ENCODE peak calls at places on chromosomes 6 and 20, in nine cellular contexts. E, L, G, J, P, X, F, U and T are unnamed samples.

GRCh38 chr20:19688031-19688806 is 69.8 kb upstream of the RIN2 start:
- DNase-seq in E (peak; percentile 89), L (peak; percentile 73), G (peak; percentile 93), J (peak; percentile 81), P (peak; percentile 78), X (no peak), F (peak; percentile 84), U (peak; percentile 8), T (peak; percentile 67)

GRCh38 chr6:131949909-131950766 is 1.0 kb downstream of the CCN2 start:
- DNase-seq in E (peak; percentile 50), L (peak; percentile 72), G (no peak), J (peak; percentile 80), P (peak; percentile 83), X (no peak), F (peak; percentile 86), U (no peak), T (peak; percentile 74)

GRCh38 chr20:10461495-10461894 is 26.4 kb downstream of the SLX4IP start:
- DNase-seq in E (no peak), L (no peak), G (no peak), J (no peak), P (peak; percentile 11), X (no peak), F (no peak), U (no peak), T (no peak)

GRCh38 chr6:168120390-168121307 is 41.6 kb upstream of the FRMD1 start:
- DNase-seq in E (no peak), L (no peak), G (peak; percentile 70), J (no peak), P (no peak), X (no peak), F (no peak), U (no peak), T (no peak)

GRCh38 chr6:35058827-35059522 is 82.2 kb downstream of the TCP11 start:
- DNase-seq in E (no peak), L (no peak), G (no peak), J (peak; percentile 45), P (no peak), X (no peak), F (no peak), U (no peak), T (no peak)

GRCh38 chr20:21719592-21720214 is 14.2 kb downstream of the PAX1 start:
- DNase-seq in E (peak; percentile 65), L (peak; percentile 92), G (peak; percentile 92), J (peak; percentile 51), P (peak; percentile 47), X (peak; percentile 12), F (no peak), U (peak; percentile 43), T (no peak)

GRCh38 chr20:3074812-3075211 is 3.4 kb downstream of the OXT start:
- DNase-seq in E (no peak), L (no peak), G (no peak), J (no peak), P (no peak), X (no peak), F (no peak), U (no peak), T (no peak)

GRCh38 chr6:72083976-72084375 is 197.6 kb downstream of the RIMS1 start:
- DNase-seq in E (no peak), L (no peak), G (no peak), J (no peak), P (no peak), X (no peak), F (no peak), U (no peak), T (no peak)

GRCh38 chr6:113672691-113673149 is 184.4 kb upstream of the MARCKS start:
- DNase-seq in E (no peak), L (peak; percentile 49), G (no peak), J (peak; percentile 45), P (no peak), X (no peak), F (no peak), U (no peak), T (peak; percentile 32)

GRCh38 chr6:26122005-26122388 is 34.8 kb downstream of the HFE start:
- DNase-seq in E (no peak), L (no peak), G (no peak), J (no peak), P (no peak), X (no peak), F (no peak), U (no peak), T (no peak)

GRCh38 chr20:42721923-42722322 is 467.8 kb downstream of the PTPRT start:
- DNase-seq in E (no peak), L (no peak), G (no peak), J (no peak), P (no peak), X (no peak), F (no peak), U (no peak), T (no peak)

GRCh38 chr6:12313311-12313991 is 23.3 kb downstream of the EDN1 start:
- DNase-seq in E (no peak), L (no peak), G (peak; percentile 21), J (no peak), P (no peak), X (no peak), F (no peak), U (no peak), T (no peak)

GRCh38 chr20:49794336-49795124 is 18.1 kb upstream of the SLC9A8 start:
- DNase-seq in E (no peak), L (no peak), G (no peak), J (no peak), P (peak; percentile 46), X (no peak), F (no peak), U (no peak), T (no peak)

GRCh38 chr20:45911486-45912343 is at the start of gene PLTP:
- DNase-seq in E (no peak), L (peak; percentile 60), G (no peak), J (peak; percentile 58), P (peak; percentile 60), X (no peak), F (peak; percentile 88), U (peak; percentile 45), T (peak; percentile 79)

GRCh38 chr6:87330961-87331360 is 1.9 kb upstream of the GJB7 start:
- DNase-seq in E (no peak), L (no peak), G (no peak), J (no peak), P (no peak), X (no peak), F (no peak), U (no peak), T (no peak)

GRCh38 chr6:11434565-11435326 is 102.8 kb upstream of the TMEM170B start:
- DNase-seq in E (peak; percentile 63), L (peak; percentile 71), G (no peak), J (peak; percentile 42), P (peak; percentile 54), X (no peak), F (no peak), U (no peak), T (no peak)

GRCh38 chr6:74674377-74674776 is 531.5 kb downstream of the COL12A1 start:
- DNase-seq in E (no peak), L (no peak), G (no peak), J (no peak), P (no peak), X (no peak), F (no peak), U (no peak), T (no peak)

GRCh38 chr6:23659125-23659524 is 466.9 kb upstream of the NRSN1 start:
- DNase-seq in E (no peak), L (no peak), G (no peak), J (no peak), P (peak; percentile 23), X (no peak), F (no peak), U (no peak), T (no peak)

GRCh38 chr6:140366991-140367390 is 992.5 kb upstream of the CITED2 start:
- DNase-seq in E (no peak), L (no peak), G (no peak), J (no peak), P (no peak), X (no peak), F (no peak), U (no peak), T (no peak)

GRCh38 chr20:59845472-59845871 is 88.0 kb downstream of the SYCP2 start:
- DNase-seq in E (no peak), L (no peak), G (no peak), J (no peak), P (no peak), X (no peak), F (no peak), U (no peak), T (no peak)
- TF ChIP-seq EP300 in E (no peak), L (no peak), G (no peak), J (no peak), P (no peak), X (no peak), F (no peak), U (no peak), T (no peak)

GRCh38 chr20:8589956-8590355 is 457.9 kb downstream of the PLCB1 start:
- DNase-seq in E (no peak), L (no peak), G (no peak), J (no peak), P (no peak), X (no peak), F (no peak), U (no peak), T (no peak)
- H3K27ac ChIP-seq in E (no peak overlapping the region), L (no peak overlapping the region), G (no peak overlapping the region), J (no peak overlapping the region), P (no peak overlapping the region), X (no peak overlapping the region), F (no peak overlapping the region), U (no peak overlapping the region), T (no peak overlapping the region)

DNA sequence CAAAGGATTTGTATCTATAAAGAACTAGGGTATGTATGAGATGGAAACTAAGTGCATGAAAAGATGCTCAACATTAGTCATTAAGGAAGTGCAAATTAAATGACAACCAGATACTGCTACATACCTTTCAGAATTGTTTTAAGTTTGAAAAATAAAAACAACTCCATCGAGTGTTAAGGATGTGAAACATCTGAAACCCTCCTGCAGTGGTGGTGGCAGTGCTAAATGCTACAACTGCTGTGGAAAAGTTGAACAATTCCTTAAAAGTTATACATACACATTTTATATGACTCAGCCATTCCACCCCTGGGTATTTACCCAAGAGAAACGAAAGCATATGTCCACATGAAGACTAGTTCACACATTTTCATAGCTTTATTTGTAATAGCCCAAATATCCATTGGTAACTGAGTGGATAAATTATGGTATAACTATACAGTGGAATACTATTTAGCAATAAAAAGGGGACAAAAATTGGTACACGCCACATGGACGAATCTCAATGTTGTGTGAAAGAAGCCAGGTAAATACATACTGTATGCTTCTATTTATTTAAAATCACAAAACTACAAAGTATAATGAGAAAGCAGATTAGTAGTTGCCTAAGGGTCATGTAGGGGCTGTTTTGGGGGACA is 10.6 kb downstream of the ARMH2 start:
- DNase-seq in E (no peak), L (no peak), G (no peak), J (no peak), P (no peak), X (no peak), F (no peak), U (no peak), T (no peak)
- TF ChIP-seq EP300 in E (no peak), L (no peak), G (no peak), J (no peak), P (no peak), X (no peak), F (no peak), U (no peak), T (no peak)

DNA sequence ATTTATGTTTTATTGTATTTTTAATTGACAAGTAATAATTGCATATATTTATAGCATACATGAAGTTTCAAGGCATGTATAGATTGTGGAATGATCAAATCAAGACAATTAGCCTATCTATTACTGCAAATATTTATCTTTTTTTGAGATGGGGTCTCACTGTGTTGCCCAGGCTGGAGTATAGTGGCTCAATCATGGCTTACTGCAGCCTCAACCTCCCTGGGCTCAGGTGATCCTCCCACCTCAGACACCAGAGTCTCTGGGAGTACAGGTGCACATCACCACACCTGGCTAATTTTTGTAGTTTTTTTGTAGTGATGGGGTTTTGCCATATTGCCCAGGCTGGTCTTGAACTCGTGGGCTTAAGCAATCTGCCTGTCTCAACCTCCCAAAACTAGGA is 16.2 kb upstream of the FUCA2 start:
- DNase-seq in E (no peak), L (no peak), G (no peak), J (no peak), P (no peak), X (no peak), F (no peak), U (no peak), T (no peak)
- H3K27ac ChIP-seq in E (no peak overlapping the region), L (no peak overlapping the region), G (no peak overlapping the region), J (no peak overlapping the region), P (no peak overlapping the region), X (no peak overlapping the region), F (no peak overlapping the region), U (no peak overlapping the region), T (no peak overlapping the region)